ENCODE peak calls at places on chromosome 10, in ten cellular contexts. I is adrenal gland; P is right cardiac atrium; E is left lung; V is fibroblast of lung; H is neural progenitor cell; T is CD4-positive, CD25-positive, alpha-beta regulatory T cell; D is heart left ventricle; S is WERI-Rb-1; M is K562. U is an unnamed sample.

GRCh38 chr10:121702351-121703320 is 104.4 kb upstream of the FGFR2 start:
- DNase-seq in H (no peak), I (no peak), M (no peak), T (no peak), P (no peak), S (no peak), V (peak; percentile 94), D (no peak), E (no peak), U (no peak)

GRCh38 chr10:52539463-52539862 is 225.4 kb downstream of the DKK1 start:
- DNase-seq in P (no peak), I (no peak), M (no peak), E (no peak), D (no peak), V (peak; percentile 89), T (no peak), S (no peak), H (no peak), U (no peak)

GRCh38 chr10:26725837-26726727 is 28.6 kb downstream of the PDSS1 start:
- DNase-seq in T (peak; percentile 27), S (no peak), P (peak; percentile 84), H (peak; percentile 52), E (peak; percentile 57), M (peak; percentile 59), V (peak; percentile 70), D (peak; percentile 72), I (peak; percentile 78), U (peak; percentile 60)

GRCh38 chr10:15672469-15672868 is 47.3 kb downstream of the ITGA8 start:
- DNase-seq in S (no peak), V (no peak), H (no peak), M (no peak), T (no peak), I (no peak), P (no peak), E (no peak), D (no peak), U (no peak)

GRCh38 chr10:1980459-1980858 is 243.1 kb upstream of the ADARB2 start:
- DNase-seq in V (no peak), I (no peak), T (no peak), P (no peak), E (no peak), H (no peak), S (no peak), M (no peak), D (no peak), U (no peak)

GRCh38 chr10:69938541-69938991 is 114.1 kb upstream of the MACROH2A2 start:
- DNase-seq in S (no peak), M (no peak), D (no peak), V (no peak), P (no peak), I (no peak), T (no peak), H (no peak), E (no peak), U (no peak)

GRCh38 chr10:75740541-75740940 is 309.1 kb downstream of the LRMDA start:
- DNase-seq in V (no peak), M (no peak), T (no peak), P (no peak), S (no peak), H (no peak), E (no peak), D (no peak), I (no peak), U (no peak)

GRCh38 chr10:128520191-128520815 is 394.1 kb upstream of the MKI67 start:
- DNase-seq in M (no peak), D (no peak), P (no peak), V (no peak), T (no peak), S (no peak), I (no peak), H (no peak), E (no peak), U (no peak)

GRCh38 chr10:133422223-133422820 is 2.1 kb downstream of the SPRN start:
- DNase-seq in D (no peak), T (no peak), M (no peak), H (no peak), E (no peak), P (peak; percentile 14), S (no peak), I (no peak), V (no peak), U (no peak)

GRCh38 chr10:70283445-70284399 is at the start of gene NPFFR1:
- DNase-seq in H (peak; percentile 81), I (no peak), V (no peak), M (no peak), T (no peak), S (no peak), D (no peak), P (no peak), E (no peak), U (no peak)

GRCh38 chr10:119386666-119387065 is 155.9 kb downstream of the RGS10 start:
- DNase-seq in D (peak; percentile 28), S (no peak), V (no peak), E (no peak), T (no peak), H (no peak), I (no peak), M (no peak), P (no peak), U (no peak)

GRCh38 chr10:95601116-95601719 is 40.0 kb upstream of the SORBS1 start:
- DNase-seq in H (peak; percentile 92), T (no peak), M (peak; percentile 74), E (peak; percentile 63), S (peak; percentile 86), I (peak; percentile 88), P (peak; percentile 88), V (peak; percentile 80), D (peak; percentile 70), U (peak; percentile 85)

GRCh38 chr10:86699125-86699524 is 30.8 kb downstream of the LDB3 start:
- DNase-seq in D (no peak), V (no peak), P (no peak), E (no peak), M (no peak), H (no peak), I (no peak), T (no peak), S (no peak), U (no peak)

GRCh38 chr10:17202506-17202905 is 1.0 kb upstream of the TRDMT1 start:
- DNase-seq in I (no peak), D (no peak), E (no peak), S (no peak), T (no peak), V (no peak), M (no peak), P (no peak), H (no peak), U (no peak)

GRCh38 chr10:17199351-17199804 is 2.1 kb downstream of the TRDMT1 start:
- DNase-seq in H (peak; percentile 16), E (no peak), M (no peak), I (no peak), T (no peak), P (no peak), D (no peak), V (peak; percentile 67), S (no peak), U (no peak)

GRCh38 chr10:17200885-17201164 is 647 bp downstream of the TRDMT1 start:
- DNase-seq in P (no peak), D (no peak), H (no peak), E (peak; percentile 69), V (peak; percentile 63), M (no peak), S (peak; percentile 4), T (no peak), I (peak; percentile 47), U (peak; percentile 82)

GRCh38 chr10:17201165-17202013 is at the start of gene TRDMT1:
- DNase-seq in P (peak; percentile 94), T (peak; percentile 71), I (peak; percentile 89), V (peak; percentile 94), S (peak; percentile 81), M (peak; percentile 87), E (peak; percentile 90), D (peak; percentile 92), H (peak; percentile 98), U (peak; percentile 91)

GRCh38 chr10:17200035-17200884 is 1.2 kb downstream of the TRDMT1 start:
- DNase-seq in P (no peak), D (no peak), I (no peak), E (no peak), T (no peak), S (no peak), M (no peak), H (no peak), V (no peak), U (no peak)
- H3K4me3 ChIP-seq in P (peak overlapping the region; percentile 60), D (peak overlapping the region; percentile 84), I (peak overlapping the region; percentile 67), E (peak overlapping the region; percentile 64), T (peak overlapping the region; percentile 84), S (peak overlapping the region; percentile 81), M (peak overlapping the region; percentile 67), H (peak overlapping the region; percentile 77), V (peak overlapping the region; percentile 67), U (peak overlapping the region; percentile 84)

GRCh38 chr10:102783541-102783930 is 39.8 kb downstream of the WBP1L start:
- DNase-seq in V (no peak), T (no peak), E (no peak), I (no peak), H (no peak), S (no peak), P (no peak), D (no peak), M (no peak), U (no peak)
- H3K4me3 ChIP-seq in V (peak overlapping the region; percentile 32), T (no peak overlapping the region), E (no peak overlapping the region), I (no peak overlapping the region), H (no peak overlapping the region), S (no peak overlapping the region), P (no peak overlapping the region), D (peak overlapping the region; percentile 1), M (no peak overlapping the region), U (no peak overlapping the region)

GRCh38 chr10:60917331-60918280 is 26.4 kb downstream of the RHOBTB1 start:
- DNase-seq in S (no peak), T (no peak), M (no peak), H (no peak), P (no peak), E (no peak), I (no peak), D (no peak), V (peak; percentile 70), U (no peak)

GRCh38 chr10:60913657-60914056 is 30.3 kb downstream of the RHOBTB1 start:
- DNase-seq in E (no peak), V (no peak), H (no peak), M (no peak), P (no peak), I (no peak), S (no peak), T (no peak), D (no peak), U (no peak)

GRCh38 chr10:60916025-60916424 is 28.0 kb downstream of the RHOBTB1 start:
- DNase-seq in M (peak; percentile 26), D (no peak), E (no peak), H (no peak), I (no peak), V (no peak), P (no peak), T (no peak), S (no peak), U (no peak)

GRCh38 chr10:60913091-60913490 is 30.9 kb downstream of the RHOBTB1 start:
- DNase-seq in E (no peak), M (no peak), T (no peak), P (no peak), D (no peak), S (no peak), H (no peak), I (no peak), V (peak; percentile 27), U (no peak)

GRCh38 chr10:60914676-60915075 is 29.3 kb downstream of the RHOBTB1 start:
- DNase-seq in T (no peak), V (peak; percentile 92), M (no peak), P (no peak), I (peak; percentile 57), H (no peak), E (no peak), S (no peak), D (no peak), U (peak; percentile 77)
- H3K4me3 ChIP-seq in T (no peak overlapping the region), V (no peak overlapping the region), M (no peak overlapping the region), P (no peak overlapping the region), I (no peak overlapping the region), H (no peak overlapping the region), E (no peak overlapping the region), S (no peak overlapping the region), D (no peak overlapping the region), U (no peak overlapping the region)

GRCh38 chr10:114551310-114551972 is 106.6 kb downstream of the ABLIM1 start:
- DNase-seq in I (peak; percentile 66), P (peak; percentile 73), T (no peak), V (peak; percentile 46), D (peak; percentile 72), E (peak; percentile 66), S (no peak), M (no peak), H (no peak), U (peak; percentile 76)
- H3K4me3 ChIP-seq in I (no peak overlapping the region), P (peak overlapping the region; percentile 21), T (no peak overlapping the region), V (peak overlapping the region; percentile 53), D (peak overlapping the region; percentile 19), E (peak overlapping the region; percentile 3), S (no peak overlapping the region), M (no peak overlapping the region), H (no peak overlapping the region), U (no peak overlapping the region)

U was measured in testis.